ENCODE peak calls at places on chromosomes 7 and 10, in seven cellular contexts. Q is small intestine, U is PC-9, M is cardiac muscle cell, D is left ventricle myocardium inferior, T is BJ, F is HFF-Myc. J is an unnamed sample.

GRCh38 chr10:27742195-27742925 is 3.3 kb downstream of the MKX start:
- DNase-seq in Q (peak; percentile 73), U (no peak), F (no peak), D (peak; percentile 76), T (peak; percentile 61), M (peak; percentile 87), J (peak; percentile 54)

GRCh38 chr10:78861456-78862327 is 207.1 kb upstream of the ZMIZ1 start:
- DNase-seq in M (peak; percentile 12), F (no peak), D (no peak), Q (no peak), T (no peak), U (peak; percentile 26), J (no peak)

GRCh38 chr10:50605280-50606270 is 18.2 kb downstream of the SGMS1 start:
- DNase-seq in F (no peak), M (peak; percentile 98), Q (peak; percentile 87), D (no peak), T (peak; percentile 82), U (peak; percentile 92), J (no peak)

GRCh38 chr10:29877798-29878491 is 181.4 kb downstream of the JCAD start:
- DNase-seq in M (peak; percentile 41), U (no peak), F (no peak), Q (no peak), T (no peak), D (peak; percentile 77), J (no peak)

GRCh38 chr7:17234398-17235021 is 63.9 kb upstream of the AHR start:
- DNase-seq in D (no peak), M (peak; percentile 95), U (peak; percentile 97), F (peak; percentile 95), Q (peak; percentile 60), T (peak; percentile 87), J (peak; percentile 56)

GRCh38 chr7:76269895-76270294 is 32.6 kb upstream of the HSPB1 start:
- DNase-seq in M (peak; percentile 46), Q (no peak), D (no peak), F (no peak), T (no peak), U (no peak), J (no peak)

GRCh38 chr10:84634636-84635035 is 306.2 kb downstream of the CCSER2 start:
- DNase-seq in D (no peak), Q (no peak), U (no peak), F (no peak), T (no peak), M (no peak), J (no peak)

GRCh38 chr7:70596575-70596891 is 535.4 kb upstream of the GALNT17 start:
- DNase-seq in T (no peak), M (no peak), Q (no peak), F (no peak), U (no peak), D (no peak), J (no peak)

GRCh38 chr7:105304040-105304895 is 84.5 kb downstream of the SRPK2 start:
- DNase-seq in M (peak; percentile 61), D (no peak), Q (no peak), T (no peak), F (peak; percentile 15), U (no peak), J (peak; percentile 59)

GRCh38 chr7:156177396-156178055 is 365.3 kb upstream of the SHH start:
- DNase-seq in D (no peak), M (no peak), U (no peak), Q (no peak), T (no peak), F (no peak), J (no peak)

DNA sequence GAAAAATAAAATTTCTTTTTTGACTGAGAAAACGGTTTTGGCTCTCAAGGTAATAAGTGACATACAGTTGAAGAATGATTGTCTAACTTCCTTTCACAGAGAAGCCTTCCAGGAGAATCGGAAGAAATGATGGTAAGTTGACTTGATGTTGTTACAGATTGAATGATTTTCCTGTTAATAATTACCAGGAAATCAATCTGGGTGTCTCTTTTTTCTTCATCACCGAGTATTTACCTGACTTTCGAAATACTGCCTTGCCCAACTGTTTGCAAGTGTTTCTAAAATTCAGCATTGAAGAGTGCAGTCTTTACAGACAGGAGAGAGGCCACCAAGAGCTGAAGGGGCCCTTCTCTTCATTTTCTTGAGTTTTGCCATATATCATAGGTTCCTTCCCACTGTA is 4.0 kb downstream of the ITIH2 start:
- DNase-seq in M (no peak), U (no peak), T (no peak), F (no peak), D (no peak), Q (no peak), J (no peak)
- H3K4me3 ChIP-seq in M (no peak overlapping the region), U (no peak overlapping the region), T (no peak overlapping the region), F (no peak overlapping the region), D (no peak overlapping the region), Q (no peak overlapping the region), J (no peak overlapping the region)

DNA sequence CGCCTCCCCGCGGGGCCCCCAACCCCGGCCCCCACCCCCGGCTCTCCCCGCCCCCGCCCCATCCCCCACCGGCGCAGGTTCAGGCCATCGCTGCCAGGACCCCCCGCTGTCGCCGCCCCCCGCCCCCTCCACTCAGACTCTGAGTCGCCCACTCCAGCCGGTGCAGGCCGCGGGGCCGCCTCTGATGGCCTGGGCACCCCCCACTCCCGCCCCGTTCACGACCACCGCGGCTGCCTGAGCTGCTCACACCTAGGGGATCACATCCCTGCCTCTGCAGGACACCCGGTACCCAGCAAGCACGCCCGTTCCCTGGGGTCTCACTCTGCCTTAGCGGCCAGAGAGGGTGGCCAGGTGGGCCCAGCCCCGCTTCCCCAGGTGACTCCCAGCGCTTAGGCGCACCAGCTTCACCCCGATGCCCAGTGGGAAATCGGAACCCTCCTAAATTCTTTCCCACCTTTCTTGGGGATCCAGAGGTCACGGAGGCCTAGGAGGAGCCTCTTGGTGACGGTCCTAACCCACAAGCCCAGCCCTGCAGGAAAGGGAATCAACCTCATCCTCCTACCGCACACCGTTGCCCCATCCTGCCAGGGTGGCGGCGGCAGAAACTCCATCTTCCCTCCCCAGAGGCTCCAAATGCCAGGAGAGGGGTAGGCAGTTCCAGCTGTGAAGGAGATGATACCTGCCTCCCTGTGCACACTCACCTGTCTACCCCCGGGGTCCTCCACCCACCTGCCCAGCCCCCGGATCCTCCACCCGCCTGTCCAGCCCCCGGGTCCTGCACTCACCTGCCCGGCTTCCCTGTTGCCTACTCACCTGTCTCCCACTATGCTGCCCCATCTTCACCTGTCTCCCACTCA is 13.7 kb upstream of the DNAAF5 start:
- DNase-seq in M (no peak), T (no peak), U (no peak), D (no peak), F (no peak), Q (no peak), J (no peak)
- H3K4me3 ChIP-seq in M (peak overlapping the region; percentile 84), T (peak overlapping the region; percentile 44), U (no peak overlapping the region), D (peak overlapping the region; percentile 73), F (no peak overlapping the region), Q (no peak overlapping the region), J (no peak overlapping the region)

DNA sequence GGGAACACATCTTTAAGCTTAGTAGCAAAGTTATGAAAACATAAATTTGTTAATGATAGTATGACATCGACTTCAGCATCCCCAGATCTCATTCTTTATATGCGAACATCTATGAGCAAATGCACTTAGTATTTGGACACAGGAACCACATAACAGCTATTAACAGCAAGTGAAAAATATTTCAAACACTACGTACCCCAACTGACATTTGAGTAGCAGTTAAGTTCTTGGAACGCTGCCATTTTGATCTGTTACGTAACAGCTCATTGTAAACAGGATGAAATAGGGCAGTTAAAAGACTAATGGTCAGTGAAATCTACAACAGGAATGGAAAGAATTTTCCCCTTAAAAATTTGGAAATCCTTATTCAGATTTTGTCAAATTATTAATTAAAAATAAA is 428.8 kb downstream of the TNS3 start:
- DNase-seq in M (peak; percentile 94), T (peak; percentile 94), F (peak; percentile 93), D (no peak), U (peak; percentile 77), Q (peak; percentile 21), J (no peak)
- H3K4me3 ChIP-seq in M (no peak overlapping the region), T (no peak overlapping the region), F (no peak overlapping the region), D (no peak overlapping the region), U (no peak overlapping the region), Q (no peak overlapping the region), J (no peak overlapping the region)

GRCh38 chr10:75295901-75296441 is 60.2 kb upstream of the COMTD1 start:
- DNase-seq in U (no peak), Q (no peak), D (no peak), M (peak; percentile 13), F (no peak), T (no peak), J (no peak)
- H3K4me3 ChIP-seq in U (peak overlapping the region; percentile 61), Q (no peak overlapping the region), D (peak overlapping the region; percentile 71), M (peak overlapping the region; percentile 25), F (no peak overlapping the region), T (no peak overlapping the region), J (no peak overlapping the region)

DNA sequence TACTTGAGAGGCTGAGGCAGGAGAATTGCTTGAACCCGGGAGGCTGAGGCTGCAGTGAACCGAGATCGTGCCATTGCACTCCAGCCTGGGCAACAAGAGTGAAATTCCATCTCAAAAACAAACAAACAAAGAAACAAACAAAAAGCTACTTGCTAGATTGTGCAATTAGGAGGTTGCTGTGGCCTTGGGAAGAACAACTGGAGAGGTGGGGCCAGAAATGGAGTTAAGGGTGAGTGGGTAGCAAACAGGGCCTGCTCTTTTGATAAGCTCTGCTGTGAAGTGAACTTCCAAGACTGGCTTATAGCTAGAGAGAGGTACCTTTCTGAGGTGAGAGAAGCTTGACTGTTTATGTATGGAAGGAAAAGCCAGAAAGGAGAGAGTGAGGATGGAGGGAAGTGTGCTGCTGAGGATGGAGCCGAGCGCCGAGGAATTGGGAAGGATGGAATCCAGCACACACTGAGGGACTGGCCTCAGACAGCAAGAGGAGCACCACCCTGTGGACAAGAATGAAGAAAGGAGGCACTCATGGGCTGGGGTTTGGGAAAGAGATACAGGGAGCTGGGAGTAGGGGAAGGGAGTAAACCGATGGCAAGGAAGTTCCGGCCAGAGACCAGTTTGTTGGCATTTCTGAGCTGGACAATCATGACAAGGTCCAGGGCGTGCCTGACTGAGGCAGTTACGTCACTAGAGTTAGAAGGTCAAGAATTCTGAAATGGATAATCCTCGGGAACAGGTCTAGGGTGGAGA is 7.0 kb upstream of the RPEL1 start:
- DNase-seq in T (no peak), U (peak; percentile 96), F (no peak), Q (peak; percentile 90), D (no peak), M (peak; percentile 83), J (no peak)
- H3K4me3 ChIP-seq in T (no peak overlapping the region), U (no peak overlapping the region), F (no peak overlapping the region), Q (no peak overlapping the region), D (no peak overlapping the region), M (no peak overlapping the region), J (no peak overlapping the region)

GRCh38 chr7:104113788-104114187 is 94.0 kb downstream of the ORC5 start:
- DNase-seq in M (no peak), Q (no peak), F (no peak), U (no peak), T (no peak), D (no peak), J (no peak)
- H3K4me3 ChIP-seq in M (no peak overlapping the region), Q (no peak overlapping the region), F (no peak overlapping the region), U (no peak overlapping the region), T (no peak overlapping the region), D (no peak overlapping the region), J (no peak overlapping the region)